ENCODE peak calls at places on chromosomes 2 and 18, in nine cellular contexts. E is RWPE1, J is upper lobe of right lung, W is tibial artery, T is progenitor cell of endocrine pancreas, P is astrocyte of the cerebellum, K is nephron progenitor cell, N is choroid plexus epithelial cell, G is NB4. S is an unnamed sample.

GRCh38 chr18:23284629-23285028 is 149.3 kb downstream of the CABLES1 start:
- DNase-seq in K (no peak), J (no peak), G (no peak), W (no peak), P (no peak), T (no peak), N (no peak), E (no peak), S (no peak)

GRCh38 chr2:16791496-16791895 is 125.9 kb upstream of the CYRIA start:
- DNase-seq in K (no peak), G (no peak), W (no peak), P (no peak), E (no peak), J (no peak), T (no peak), N (no peak), S (no peak)

GRCh38 chr18:76821875-76822509 is 365 bp upstream of the ZNF236 start:
- DNase-seq in G (peak; percentile 67), P (no peak), W (peak; percentile 47), T (peak; percentile 28), E (peak; percentile 70), N (peak; percentile 50), K (peak; percentile 61), J (peak; percentile 83), S (peak; percentile 26)

GRCh38 chr18:79404567-79404910 is 8.8 kb downstream of the NFATC1 start:
- DNase-seq in P (no peak), G (no peak), J (peak; percentile 36), K (no peak), N (no peak), W (no peak), E (no peak), T (no peak), S (no peak)

GRCh38 chr2:137964066-137964858 is at the start of gene HNMT:
- DNase-seq in P (no peak), J (peak; percentile 68), E (no peak), T (peak; percentile 29), G (peak; percentile 57), N (peak; percentile 90), K (peak; percentile 36), W (peak; percentile 44), S (peak; percentile 18)

GRCh38 chr18:44712025-44712424 is 31.3 kb downstream of the SETBP1 start:
- DNase-seq in K (no peak), J (no peak), P (no peak), N (no peak), E (no peak), G (no peak), W (no peak), T (no peak), S (no peak)

GRCh38 chr2:70508711-70509462 is 44.7 kb downstream of the TGFA start:
- DNase-seq in J (no peak), W (no peak), N (no peak), P (no peak), E (no peak), K (no peak), T (no peak), G (no peak), S (no peak)

GRCh38 chr18:11696451-11696850 is 7.4 kb downstream of the GNAL start:
- DNase-seq in W (no peak), J (no peak), G (no peak), K (no peak), P (no peak), E (no peak), N (no peak), T (no peak), S (no peak)

GRCh38 chr2:10584843-10585475 is 104.8 kb downstream of the NOL10 start:
- DNase-seq in P (peak; percentile 79), G (no peak), E (peak; percentile 93), W (no peak), T (no peak), J (no peak), K (no peak), N (peak; percentile 74), S (no peak)

GRCh38 chr2:95334916-95335641 is 37.9 kb downstream of the KCNIP3 start:
- DNase-seq in J (no peak), W (no peak), E (no peak), T (no peak), P (peak; percentile 11), K (no peak), N (no peak), G (no peak), S (no peak)

GRCh38 chr2:120747706-120748105 is 12.0 kb downstream of the GLI2 start:
- DNase-seq in P (no peak), J (no peak), K (no peak), N (no peak), T (no peak), E (no peak), W (no peak), G (no peak), S (no peak)

GRCh38 chr18:43129946-43130523 is 14.6 kb upstream of the RIT2 start:
- DNase-seq in P (peak; percentile 0), W (no peak), N (peak; percentile 25), G (peak; percentile 48), J (no peak), E (no peak), K (no peak), T (no peak), S (no peak)

GRCh38 chr2:242032780-242033656 is 163.5 kb downstream of the RTP5 start:
- DNase-seq in N (no peak), J (peak; percentile 41), E (no peak), K (no peak), T (no peak), W (no peak), P (no peak), G (no peak), S (no peak)

GRCh38 chr2:28269019-28269784 is 123.5 kb upstream of the FOSL2 start:
- DNase-seq in J (no peak), K (no peak), W (no peak), G (no peak), E (peak; percentile 70), N (peak; percentile 55), T (no peak), P (no peak), S (no peak)

GRCh38 chr18:58754544-58755068 is 83.3 kb downstream of the MALT1 start:
- DNase-seq in N (peak; percentile 71), K (no peak), W (peak; percentile 27), J (peak; percentile 72), T (no peak), G (peak; percentile 73), P (peak; percentile 98), E (no peak), S (no peak)

GRCh38 chr18:57813245-57813644 is 10.1 kb upstream of the ATP8B1 start:
- DNase-seq in K (no peak), G (no peak), J (no peak), P (peak; percentile 91), N (peak; percentile 96), T (no peak), W (no peak), E (peak; percentile 77), S (no peak)

GRCh38 chr2:186780701-186781316 is 68.2 kb downstream of the ZSWIM2 start:
- DNase-seq in E (peak; percentile 6), G (peak; percentile 20), W (no peak), N (peak; percentile 69), P (peak; percentile 16), J (no peak), T (no peak), K (no peak), S (no peak)

GRCh38 chr2:50995610-50996009 is 36.3 kb downstream of the NRXN1 start:
- DNase-seq in K (no peak), W (no peak), N (peak; percentile 60), E (peak; percentile 4), J (no peak), P (peak; percentile 6), G (no peak), T (no peak), S (no peak)

GRCh38 chr2:51006641-51007040 is 25.3 kb downstream of the NRXN1 start:
- DNase-seq in J (no peak), W (no peak), E (no peak), T (no peak), P (no peak), K (no peak), N (no peak), G (no peak), S (no peak)

GRCh38 chr2:51003345-51004192 is 28.4 kb downstream of the NRXN1 start:
- DNase-seq in P (no peak), E (no peak), G (no peak), J (no peak), K (no peak), N (peak; percentile 15), T (no peak), W (no peak), S (no peak)

DNA sequence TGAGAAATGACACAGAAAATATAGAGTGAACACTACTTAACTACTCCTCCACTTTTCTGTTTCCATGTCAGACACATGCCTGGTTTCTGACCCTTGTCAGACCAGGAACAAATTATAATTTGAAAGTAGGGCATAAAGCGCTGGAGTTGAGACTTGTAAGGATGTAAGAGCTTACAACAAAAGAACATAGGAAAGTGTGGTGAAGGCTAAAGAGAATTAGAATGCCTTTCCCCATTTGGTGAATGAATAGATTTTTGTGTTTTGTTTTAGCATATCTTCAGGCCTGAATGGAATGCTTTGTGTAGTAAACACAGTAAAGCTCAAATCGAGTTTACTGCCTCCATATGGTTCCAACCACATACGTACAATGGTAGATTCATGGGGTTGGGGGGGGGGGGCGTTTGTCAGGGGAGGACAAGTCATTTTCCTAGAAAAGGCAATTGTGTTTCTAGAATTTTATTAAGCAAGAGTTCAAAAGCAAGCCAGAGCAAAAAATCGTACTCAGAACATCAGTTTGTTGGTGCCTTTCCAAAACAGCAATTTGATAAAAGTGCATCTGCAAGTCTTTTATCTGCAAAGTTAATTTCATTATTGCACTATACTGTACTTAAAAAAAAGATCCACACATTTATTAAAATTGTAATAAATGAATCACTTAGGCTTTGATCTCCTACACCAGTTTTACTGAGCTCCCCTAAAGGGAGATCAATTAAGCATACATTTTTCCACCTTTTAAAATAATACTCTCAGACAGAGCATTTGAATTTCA is 30.9 kb downstream of the NRXN1 start:
- DNase-seq in G (no peak), J (no peak), W (no peak), P (no peak), K (no peak), E (no peak), T (no peak), N (no peak), S (no peak)
- TF ChIP-seq CTCF in G (no peak), J (no peak), W (no peak), P (no peak), K (no peak), E (no peak), T (no peak), N (no peak), S (no peak)

GRCh38 chr2:181239400-181239799 is 217.8 kb upstream of the ITGA4 start:
- DNase-seq in T (no peak), K (peak; percentile 4), N (peak; percentile 27), E (peak; percentile 3), G (peak; percentile 29), W (no peak), J (no peak), P (no peak), S (no peak)
- TF ChIP-seq CTCF in T (no peak), K (no peak), N (peak; percentile 23), E (no peak), G (peak; percentile 13), W (no peak), J (peak; percentile 5), P (no peak), S (peak; percentile 40)

GRCh38 chr2:1584691-1585485 is 159.4 kb downstream of the PXDN start:
- DNase-seq in W (no peak), T (no peak), K (no peak), P (no peak), G (peak; percentile 14), N (peak; percentile 56), J (peak; percentile 52), E (no peak), S (no peak)
- TF ChIP-seq CTCF in W (no peak), T (no peak), K (no peak), P (peak; percentile 37), G (peak; percentile 14), N (peak; percentile 57), J (no peak), E (no peak), S (no peak)

GRCh38 chr2:166128156-166128505 is 311 bp upstream of the SCN1A start:
- DNase-seq in K (no peak), W (no peak), N (no peak), E (no peak), J (no peak), G (no peak), T (no peak), P (no peak), S (no peak)
- TF ChIP-seq CTCF in K (peak; percentile 15), W (no peak), N (no peak), E (peak; percentile 23), J (no peak), G (no peak), T (no peak), P (no peak), S (no peak)